ENCODE peak calls at places on chromosomes 7 and 10, in five cellular contexts. H is stimulated activated CD4-positive, alpha-beta T cell treated with anti-CD3 and anti-CD28 coated beads, Interleukin-15, amount 100 ng/mL, for 1 hour; E is AG04450; F is WERI-Rb-1; V is mucosa of gallbladder. D is an unnamed sample.
A peak's percentile ranks its signal among the peaks of the same experiment; 100 is the strongest.

GRCh38 chr7:92708105-92709042 is 118.2 kb upstream of the FAM133B start:
- DNase-seq in H (no peak), V (no peak), E (no peak), F (no peak), D (no peak)

GRCh38 chr10:109348324-109348723 is 575.0 kb downstream of the XPNPEP1 start:
- DNase-seq in E (no peak), V (no peak), H (no peak), F (no peak), D (no peak)

GRCh38 chr7:155804897-155805825 is 7.1 kb downstream of the SHH start:
- DNase-seq in H (no peak), E (no peak), F (peak; percentile 80), V (no peak), D (peak; percentile 95)

GRCh38 chr10:118568327-118568848 is 27.1 kb downstream of the PRLHR start:
- DNase-seq in F (peak; percentile 34), E (peak; percentile 10), H (peak; percentile 16), V (peak; percentile 69), D (peak; percentile 51)

GRCh38 chr7:100881136-100881535 is 6.2 kb downstream of the SRRT start:
- DNase-seq in H (no peak), E (no peak), V (no peak), F (no peak), D (no peak)

GRCh38 chr7:105656922-105657521 is 75.7 kb upstream of the EFCAB10 start:
- DNase-seq in V (peak; percentile 54), H (peak; percentile 46), E (no peak), F (peak; percentile 66), D (peak; percentile 65)

GRCh38 chr10:4590807-4591206 is 235.2 kb upstream of the AKR1E2 start:
- DNase-seq in H (no peak), F (no peak), E (no peak), V (no peak), D (no peak)

GRCh38 chr10:12414278-12414988 is 65.1 kb downstream of the CAMK1D start:
- DNase-seq in V (no peak), F (no peak), H (no peak), E (no peak), D (no peak)

GRCh38 chr10:96863922-96864543 is 31.9 kb downstream of the LCOR start:
- DNase-seq in E (no peak), F (no peak), H (no peak), V (no peak), D (no peak)

GRCh38 chr10:132549416-132549815 is 11.8 kb downstream of the INPP5A start:
- DNase-seq in F (no peak), V (no peak), E (no peak), H (no peak), D (no peak)

GRCh38 chr7:154919324-154920222 is 83.4 kb downstream of the PAXIP1 start:
- DNase-seq in E (no peak), V (no peak), H (no peak), F (no peak), D (no peak)

GRCh38 chr7:51970961-51971655 is 654.5 kb upstream of the COBL start:
- DNase-seq in V (no peak), F (no peak), H (no peak), E (no peak), D (no peak)

GRCh38 chr10:46251857-46252847 is 34.6 kb upstream of the ANTXRL start:
- DNase-seq in E (no peak), V (no peak), H (no peak), F (no peak), D (no peak)

GRCh38 chr7:108454674-108455523 is 1.3 kb downstream of the NRCAM start:
- DNase-seq in V (no peak), E (no peak), H (no peak), F (peak; percentile 52), D (peak; percentile 83)

GRCh38 chr7:137870684-137871083 is 23.9 kb upstream of the DGKI start:
- DNase-seq in F (no peak), E (no peak), H (no peak), V (no peak), D (no peak)

GRCh38 chr10:33032354-33033254 is 74.6 kb upstream of the ITGB1 start:
- DNase-seq in H (no peak), F (no peak), E (no peak), V (peak; percentile 30), D (no peak)

GRCh38 chr7:21128418-21128817 is 299.5 kb upstream of the SP4 start:
- DNase-seq in V (no peak), H (no peak), F (no peak), E (no peak), D (no peak)

GRCh38 chr10:42954776-42955492 is 121.9 kb upstream of the RET start:
- DNase-seq in H (no peak), F (no peak), E (no peak), V (peak; percentile 6), D (no peak)

GRCh38 chr10:66784796-66785195 is 141.0 kb upstream of the LRRTM3 start:
- DNase-seq in H (no peak), E (no peak), F (no peak), V (no peak), D (no peak)

GRCh38 chr7:132577206-132578049 is 1.2 kb upstream of the PLXNA4 start:
- DNase-seq in F (peak; percentile 67), V (peak; percentile 67), E (no peak), H (no peak), D (peak; percentile 79)

GRCh38 chr10:114767589-114768393 is 53.8 kb upstream of the FHIP2A start:
- DNase-seq in V (no peak), H (no peak), E (no peak), F (peak; percentile 28), D (peak; percentile 49)

GRCh38 chr10:103854687-103855423 is 521 bp downstream of the SH3PXD2A start:
- DNase-seq in V (no peak), H (no peak), E (no peak), F (peak; percentile 48), D (peak; percentile 55)

GRCh38 chr7:42076870-42077269 is 160.1 kb downstream of the GLI3 start:
- DNase-seq in F (no peak), H (no peak), E (no peak), V (no peak), D (no peak)

GRCh38 chr7:92682767-92683539 is 92.8 kb upstream of the FAM133B start:
- DNase-seq in V (no peak), H (no peak), E (no peak), F (no peak), D (no peak)

GRCh38 chr10:21943633-21944265 is 59.8 kb downstream of the DNAJC1 start:
- DNase-seq in F (no peak), V (no peak), E (no peak), H (no peak), D (no peak)

GRCh38 chr7:141993354-141993753 is 2.3 kb upstream of the MGAM start:
- DNase-seq in H (no peak), F (no peak), V (no peak), E (no peak), D (no peak)

GRCh38 chr7:140509789-140510188 is 30.5 kb upstream of the MKRN1 start:
- DNase-seq in E (no peak), H (no peak), F (no peak), V (peak; percentile 18), D (no peak)

GRCh38 chr10:72831696-72832355 is 61.7 kb upstream of the OIT3 start:
- DNase-seq in H (no peak), E (no peak), V (no peak), F (no peak), D (no peak)

GRCh38 chr7:96401200-96401599 is 79.3 kb upstream of the SLC25A13 start:
- DNase-seq in F (no peak), E (no peak), H (no peak), V (no peak), D (no peak)

GRCh38 chr10:124127965-124128810 is 34.8 kb upstream of the CHST15 start:
- DNase-seq in F (peak; percentile 93), E (no peak), V (no peak), H (no peak), D (no peak)

GRCh38 chr10:71210031-71210871 is 2.1 kb upstream of the UNC5B start:
- DNase-seq in F (no peak), V (no peak), H (no peak), E (no peak), D (no peak)

GRCh38 chr7:11623093-11623678 is 208.8 kb downstream of the THSD7A start:
- DNase-seq in H (no peak), F (no peak), V (no peak), E (no peak), D (no peak)

GRCh38 chr7:88759216-88759955 is at the start of gene ZNF804B:
- DNase-seq in H (no peak), V (no peak), F (peak; percentile 62), E (no peak), D (peak; percentile 75)

GRCh38 chr10:106082865-106083264 is 1081.6 kb downstream of the SORCS1 start:
- DNase-seq in E (no peak), F (no peak), V (no peak), H (no peak), D (no peak)

GRCh38 chr10:71684356-71685173 is 35.0 kb downstream of the C10orf105 start:
- DNase-seq in F (peak; percentile 58), H (no peak), V (no peak), E (no peak), D (no peak)

GRCh38 chr7:44858161-44858560 is 10.3 kb upstream of the H2AZ2 start:
- DNase-seq in H (no peak), V (no peak), F (no peak), E (no peak), D (no peak)

GRCh38 chr10:13272164-13272571 is 27.7 kb downstream of the PHYH start:
- DNase-seq in F (no peak), E (peak; percentile 38), V (peak; percentile 21), H (no peak), D (no peak)

GRCh38 chr7:30836991-30837390 is 65.8 kb downstream of the MINDY4 start:
- DNase-seq in E (no peak), V (no peak), F (no peak), H (no peak), D (no peak)

GRCh38 chr10:19762026-19762425 is 54.2 kb upstream of the PLXDC2 start:
- DNase-seq in H (no peak), E (no peak), V (no peak), F (no peak), D (no peak)

D was measured in D341Med.